ENCODE peak calls at places on chromosomes 13 and 19, in nine cellular contexts. One of them, this sample, is unnamed.

GRCh38 chr19:16645140-16645539 is 14.8 kb downstream of the SMIM7 start:
- DNase-seq in AG04450: no peak
- DNase-seq in AG09319: no peak
- DNase-seq in foreskin fibroblast: no peak
- DNase-seq in fibroblast of the aortic adventitia: no peak
- DNase-seq in fibroblast of pulmonary artery: no peak
- DNase-seq in endodermal cell: no peak
- DNase-seq in Calu3: no peak
- DNase-seq in breast epithelium: no peak
- DNase-seq in this sample: no peak

GRCh38 chr13:21074601-21075302 is 13.4 kb upstream of the LATS2 start:
- DNase-seq in endodermal cell: no peak
- DNase-seq in breast epithelium: no peak
- DNase-seq in fibroblast of pulmonary artery: no peak
- DNase-seq in foreskin fibroblast: no peak
- DNase-seq in AG04450: no peak
- DNase-seq in AG09319: no peak
- DNase-seq in fibroblast of the aortic adventitia: peak
- DNase-seq in Calu3: no peak
- DNase-seq in this sample: peak

GRCh38 chr13:85935868-85936467 is 136.7 kb upstream of the SLITRK6 start:
- DNase-seq in fibroblast of the aortic adventitia: no peak
- DNase-seq in AG04450: no peak
- DNase-seq in AG09319: no peak
- DNase-seq in Calu3: no peak
- DNase-seq in foreskin fibroblast: no peak
- DNase-seq in fibroblast of pulmonary artery: no peak
- DNase-seq in endodermal cell: no peak
- DNase-seq in breast epithelium: no peak
- DNase-seq in this sample: no peak

GRCh38 chr13:37198629-37199028 is 93.2 kb upstream of the CSNK1A1L start:
- DNase-seq in endodermal cell: peak
- DNase-seq in fibroblast of the aortic adventitia: no peak
- DNase-seq in foreskin fibroblast: no peak
- DNase-seq in Calu3: no peak
- DNase-seq in fibroblast of pulmonary artery: no peak
- DNase-seq in AG09319: no peak
- DNase-seq in AG04450: no peak
- DNase-seq in breast epithelium: no peak
- DNase-seq in this sample: no peak

GRCh38 chr19:13381827-13382632 is 124.2 kb downstream of the CACNA1A start:
- DNase-seq in AG09319: no peak
- DNase-seq in fibroblast of the aortic adventitia: peak
- DNase-seq in endodermal cell: no peak
- DNase-seq in breast epithelium: no peak
- DNase-seq in AG04450: no peak
- DNase-seq in foreskin fibroblast: no peak
- DNase-seq in Calu3: no peak
- DNase-seq in fibroblast of pulmonary artery: peak
- DNase-seq in this sample: no peak

GRCh38 chr13:23987331-23987730 is 90.0 kb upstream of the C1QTNF9B start:
- DNase-seq in fibroblast of the aortic adventitia: peak
- DNase-seq in foreskin fibroblast: peak
- DNase-seq in endodermal cell: no peak
- DNase-seq in fibroblast of pulmonary artery: peak
- DNase-seq in Calu3: no peak
- DNase-seq in AG09319: peak
- DNase-seq in breast epithelium: no peak
- DNase-seq in AG04450: peak
- DNase-seq in this sample: no peak

GRCh38 chr13:79549355-79550106 is 68.6 kb downstream of the NDFIP2 start:
- DNase-seq in endodermal cell: no peak
- DNase-seq in breast epithelium: no peak
- DNase-seq in fibroblast of pulmonary artery: peak
- DNase-seq in fibroblast of the aortic adventitia: peak
- DNase-seq in AG09319: no peak
- DNase-seq in foreskin fibroblast: no peak
- DNase-seq in AG04450: no peak
- DNase-seq in Calu3: no peak
- DNase-seq in this sample: no peak

GRCh38 chr19:43450545-43450997 is 14.8 kb downstream of the LYPD3 start:
- DNase-seq in AG09319: no peak
- DNase-seq in foreskin fibroblast: peak
- DNase-seq in fibroblast of the aortic adventitia: peak
- DNase-seq in breast epithelium: no peak
- DNase-seq in Calu3: no peak
- DNase-seq in fibroblast of pulmonary artery: peak
- DNase-seq in endodermal cell: no peak
- DNase-seq in AG04450: no peak
- DNase-seq in this sample: no peak

GRCh38 chr19:39390460-39390758 is 497 bp downstream of the PAF1 start:
- DNase-seq in AG04450: no peak
- DNase-seq in foreskin fibroblast: no peak
- DNase-seq in fibroblast of pulmonary artery: no peak
- DNase-seq in breast epithelium: peak
- DNase-seq in endodermal cell: no peak
- DNase-seq in Calu3: no peak
- DNase-seq in fibroblast of the aortic adventitia: no peak
- DNase-seq in AG09319: no peak
- DNase-seq in this sample: no peak

GRCh38 chr19:4052114-4052992 is 14.3 kb downstream of the ZBTB7A start:
- DNase-seq in fibroblast of the aortic adventitia: peak
- DNase-seq in AG09319: no peak
- DNase-seq in AG04450: no peak
- DNase-seq in breast epithelium: peak
- DNase-seq in Calu3: peak
- DNase-seq in endodermal cell: no peak
- DNase-seq in fibroblast of pulmonary artery: no peak
- DNase-seq in foreskin fibroblast: no peak
- DNase-seq in this sample: no peak

GRCh38 chr19:44710483-44710882 is 11.5 kb downstream of the CEACAM16 start:
- DNase-seq in AG04450: no peak
- DNase-seq in foreskin fibroblast: no peak
- DNase-seq in AG09319: no peak
- DNase-seq in breast epithelium: no peak
- DNase-seq in Calu3: no peak
- DNase-seq in fibroblast of pulmonary artery: no peak
- DNase-seq in endodermal cell: no peak
- DNase-seq in fibroblast of the aortic adventitia: no peak
- DNase-seq in this sample: no peak

GRCh38 chr13:111460548-111461444 is 140.4 kb downstream of the TEX29 start:
- DNase-seq in breast epithelium: peak
- DNase-seq in foreskin fibroblast: peak
- DNase-seq in fibroblast of pulmonary artery: peak
- DNase-seq in endodermal cell: peak
- DNase-seq in AG09319: peak
- DNase-seq in Calu3: peak
- DNase-seq in AG04450: peak
- DNase-seq in fibroblast of the aortic adventitia: peak
- DNase-seq in this sample: peak

GRCh38 chr19:35355851-35356460 is 2.3 kb upstream of the FFAR3 start:
- DNase-seq in endodermal cell: peak
- DNase-seq in breast epithelium: no peak
- DNase-seq in AG09319: no peak
- DNase-seq in fibroblast of the aortic adventitia: no peak
- DNase-seq in foreskin fibroblast: no peak
- DNase-seq in Calu3: no peak
- DNase-seq in fibroblast of pulmonary artery: peak
- DNase-seq in AG04450: no peak
- DNase-seq in this sample: no peak

GRCh38 chr13:112241288-112241687 is 134.9 kb upstream of the SPACA7 start:
- DNase-seq in foreskin fibroblast: no peak
- DNase-seq in AG04450: no peak
- DNase-seq in AG09319: no peak
- DNase-seq in Calu3: no peak
- DNase-seq in fibroblast of the aortic adventitia: no peak
- DNase-seq in fibroblast of pulmonary artery: no peak
- DNase-seq in breast epithelium: no peak
- DNase-seq in endodermal cell: no peak
- DNase-seq in this sample: no peak

GRCh38 chr13:76830805-76831204 is 55.4 kb downstream of the KCTD12 start:
- DNase-seq in fibroblast of pulmonary artery: no peak
- DNase-seq in Calu3: no peak
- DNase-seq in foreskin fibroblast: no peak
- DNase-seq in breast epithelium: no peak
- DNase-seq in endodermal cell: no peak
- DNase-seq in AG09319: no peak
- DNase-seq in fibroblast of the aortic adventitia: no peak
- DNase-seq in AG04450: no peak
- DNase-seq in this sample: no peak

GRCh38 chr13:29674532-29674931 is 79.0 kb upstream of the SLC7A1 start:
- DNase-seq in Calu3: no peak
- DNase-seq in foreskin fibroblast: peak
- DNase-seq in fibroblast of the aortic adventitia: peak
- DNase-seq in AG09319: no peak
- DNase-seq in fibroblast of pulmonary artery: peak
- DNase-seq in endodermal cell: no peak
- DNase-seq in breast epithelium: no peak
- DNase-seq in AG04450: no peak
- DNase-seq in this sample: no peak

GRCh38 chr19:4984448-4984990 is 15.6 kb downstream of the KDM4B start:
- DNase-seq in AG09319: no peak
- DNase-seq in fibroblast of the aortic adventitia: no peak
- DNase-seq in AG04450: no peak
- DNase-seq in breast epithelium: no peak
- DNase-seq in Calu3: no peak
- DNase-seq in fibroblast of pulmonary artery: no peak
- DNase-seq in endodermal cell: no peak
- DNase-seq in foreskin fibroblast: no peak
- DNase-seq in this sample: no peak

GRCh38 chr13:97548138-97548537 is 114.2 kb downstream of the RAP2A start:
- DNase-seq in endodermal cell: no peak
- DNase-seq in AG04450: no peak
- DNase-seq in AG09319: no peak
- DNase-seq in Calu3: no peak
- DNase-seq in breast epithelium: no peak
- DNase-seq in fibroblast of the aortic adventitia: no peak
- DNase-seq in foreskin fibroblast: no peak
- DNase-seq in fibroblast of pulmonary artery: no peak
- DNase-seq in this sample: no peak

GRCh38 chr19:38509027-38509426 is 75.5 kb downstream of the RYR1 start:
- DNase-seq in endodermal cell: no peak
- DNase-seq in foreskin fibroblast: no peak
- DNase-seq in fibroblast of the aortic adventitia: no peak
- DNase-seq in Calu3: no peak
- DNase-seq in breast epithelium: no peak
- DNase-seq in AG04450: no peak
- DNase-seq in fibroblast of pulmonary artery: no peak
- DNase-seq in AG09319: no peak
- DNase-seq in this sample: no peak

GRCh38 chr19:43562698-43563241 is 12.6 kb downstream of the XRCC1 start:
- DNase-seq in fibroblast of the aortic adventitia: peak
- DNase-seq in endodermal cell: no peak
- DNase-seq in foreskin fibroblast: peak
- DNase-seq in AG09319: peak
- DNase-seq in fibroblast of pulmonary artery: peak
- DNase-seq in AG04450: peak
- DNase-seq in Calu3: no peak
- DNase-seq in breast epithelium: peak
- DNase-seq in this sample: no peak

DNA sequence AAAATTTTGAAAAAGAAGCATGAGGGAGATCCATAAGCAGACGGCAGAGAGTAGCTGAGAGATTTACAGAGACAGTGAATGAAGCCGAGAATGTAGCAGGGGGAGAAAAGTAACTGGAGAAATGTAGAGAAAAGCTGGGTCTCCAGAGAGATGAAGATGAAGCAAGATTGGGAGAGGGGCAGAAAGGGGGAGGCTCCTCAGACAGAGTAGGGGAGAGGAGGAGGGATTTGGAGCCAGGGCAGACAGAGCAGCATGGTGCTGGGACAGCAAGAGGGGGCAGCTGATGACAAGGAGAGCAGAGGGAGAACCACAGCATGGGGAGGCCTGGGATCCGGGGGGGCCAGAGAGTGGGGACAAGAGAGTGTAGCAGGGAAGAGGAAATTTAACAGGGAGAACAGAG is 933 bp downstream of the ZNF610 start:
- DNase-seq in fibroblast of pulmonary artery: peak
- DNase-seq in breast epithelium: no peak
- DNase-seq in foreskin fibroblast: no peak
- DNase-seq in AG09319: no peak
- DNase-seq in fibroblast of the aortic adventitia: peak
- DNase-seq in AG04450: no peak
- DNase-seq in Calu3: no peak
- DNase-seq in endodermal cell: no peak
- DNase-seq in this sample: peak
- TF ChIP-seq CTCF in fibroblast of pulmonary artery: no peak
- TF ChIP-seq CTCF in breast epithelium: no peak
- TF ChIP-seq CTCF in foreskin fibroblast: no peak
- TF ChIP-seq CTCF in AG09319: no peak
- TF ChIP-seq CTCF in fibroblast of the aortic adventitia: no peak
- TF ChIP-seq CTCF in AG04450: no peak
- TF ChIP-seq CTCF in Calu3: no peak
- TF ChIP-seq CTCF in endodermal cell: no peak
- TF ChIP-seq CTCF in this sample: no peak

DNA sequence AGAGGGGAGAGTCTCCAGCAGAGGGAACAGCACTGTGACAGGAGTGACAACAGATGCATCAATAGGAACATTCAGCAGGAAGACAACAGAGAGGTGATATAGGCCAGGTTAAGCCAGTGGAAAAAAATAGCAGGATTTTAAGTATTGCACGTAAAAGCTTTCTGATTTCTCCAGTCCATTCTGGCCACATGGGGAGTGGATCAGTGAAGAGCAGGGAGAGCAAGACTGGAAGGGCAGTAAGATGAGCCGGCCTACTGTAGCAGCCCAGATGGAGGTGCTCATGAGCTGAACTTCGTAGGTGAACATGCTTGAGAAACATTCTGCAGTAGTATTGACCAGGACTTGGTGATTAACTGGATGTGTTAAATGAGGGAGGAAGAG is 1.7 kb downstream of the UTP14C start:
- DNase-seq in AG09319: no peak
- DNase-seq in foreskin fibroblast: no peak
- DNase-seq in fibroblast of the aortic adventitia: no peak
- DNase-seq in AG04450: no peak
- DNase-seq in Calu3: no peak
- DNase-seq in fibroblast of pulmonary artery: no peak
- DNase-seq in endodermal cell: peak
- DNase-seq in breast epithelium: no peak
- DNase-seq in this sample: no peak
- TF ChIP-seq CTCF in AG09319: no peak
- TF ChIP-seq CTCF in foreskin fibroblast: no peak
- TF ChIP-seq CTCF in fibroblast of the aortic adventitia: no peak
- TF ChIP-seq CTCF in AG04450: no peak
- TF ChIP-seq CTCF in Calu3: no peak
- TF ChIP-seq CTCF in fibroblast of pulmonary artery: no peak
- TF ChIP-seq CTCF in endodermal cell: peak
- TF ChIP-seq CTCF in breast epithelium: no peak
- TF ChIP-seq CTCF in this sample: no peak

GRCh38 chr13:41658057-41658642 is 200.8 kb downstream of the RGCC start:
- DNase-seq in AG04450: peak
- DNase-seq in foreskin fibroblast: peak
- DNase-seq in breast epithelium: no peak
- DNase-seq in Calu3: no peak
- DNase-seq in AG09319: peak
- DNase-seq in fibroblast of the aortic adventitia: peak
- DNase-seq in fibroblast of pulmonary artery: peak
- DNase-seq in endodermal cell: no peak
- DNase-seq in this sample: no peak
- TF ChIP-seq CTCF in AG04450: peak
- TF ChIP-seq CTCF in foreskin fibroblast: no peak
- TF ChIP-seq CTCF in breast epithelium: no peak
- TF ChIP-seq CTCF in Calu3: no peak
- TF ChIP-seq CTCF in AG09319: peak
- TF ChIP-seq CTCF in fibroblast of the aortic adventitia: no peak
- TF ChIP-seq CTCF in fibroblast of pulmonary artery: no peak
- TF ChIP-seq CTCF in endodermal cell: peak
- TF ChIP-seq CTCF in this sample: no peak

GRCh38 chr13:70339738-70340137 is 231.5 kb upstream of the KLHL1 start:
- DNase-seq in foreskin fibroblast: no peak
- DNase-seq in fibroblast of pulmonary artery: no peak
- DNase-seq in AG04450: no peak
- DNase-seq in Calu3: no peak
- DNase-seq in endodermal cell: peak
- DNase-seq in AG09319: no peak
- DNase-seq in breast epithelium: no peak
- DNase-seq in fibroblast of the aortic adventitia: no peak
- DNase-seq in this sample: peak
- TF ChIP-seq CTCF in foreskin fibroblast: no peak
- TF ChIP-seq CTCF in fibroblast of pulmonary artery: no peak
- TF ChIP-seq CTCF in AG04450: no peak
- TF ChIP-seq CTCF in Calu3: no peak
- TF ChIP-seq CTCF in endodermal cell: peak
- TF ChIP-seq CTCF in AG09319: no peak
- TF ChIP-seq CTCF in breast epithelium: no peak
- TF ChIP-seq CTCF in fibroblast of the aortic adventitia: no peak
- TF ChIP-seq CTCF in this sample: peak

This sample was measured in endothelial cell.